ENCODE peak calls at places on chromosomes 3 and 15, in seven cellular contexts. N, I, J, K, S, O and E are unnamed samples.

GRCh38 chr3:165210132-165210531 is 13.9 kb upstream of the SLITRK3 start:
- DNase-seq in N (no peak), I (no peak), J (no peak), K (no peak), S (no peak), O (no peak), E (no peak)

GRCh38 chr3:18355819-18356218 is 69.3 kb downstream of the SATB1 start:
- DNase-seq in N (no peak), I (no peak), J (no peak), K (no peak), S (no peak), O (no peak), E (no peak)

GRCh38 chr3:160331127-160331937 is 67.7 kb downstream of the IFT80 start:
- DNase-seq in N (peak; percentile 88), I (no peak), J (no peak), K (peak; percentile 92), S (no peak), O (no peak), E (no peak)

GRCh38 chr3:155362808-155363689 is 69.6 kb upstream of the STRIT1 start:
- DNase-seq in N (peak; percentile 51), I (no peak), J (no peak), K (no peak), S (no peak), O (no peak), E (no peak)

GRCh38 chr3:133192363-133192945 is 154.3 kb downstream of the TMEM108 start:
- DNase-seq in N (peak; percentile 16), I (no peak), J (no peak), K (no peak), S (no peak), O (no peak), E (no peak)

GRCh38 chr15:93042211-93042610 is 46.8 kb downstream of the RGMA start:
- DNase-seq in N (no peak), I (no peak), J (no peak), K (no peak), S (no peak), O (no peak), E (no peak)

GRCh38 chr15:72203507-72203837 is 5.9 kb upstream of the GRAMD2A start:
- DNase-seq in N (peak; percentile 88), I (no peak), J (no peak), K (peak; percentile 77), S (no peak), O (no peak), E (no peak)

GRCh38 chr3:143755978-143756377 is 92.3 kb downstream of the SLC9A9 start:
- DNase-seq in N (no peak), I (no peak), J (no peak), K (no peak), S (no peak), O (no peak), E (peak; percentile 26)

GRCh38 chr15:55999635-56000034 is 6.2 kb upstream of the NEDD4 start:
- DNase-seq in N (no peak), I (no peak), J (no peak), K (peak; percentile 27), S (no peak), O (no peak), E (no peak)

GRCh38 chr3:155963557-155963956 is 93.1 kb downstream of the GMPS start:
- DNase-seq in N (peak; percentile 72), I (no peak), J (no peak), K (peak; percentile 66), S (no peak), O (no peak), E (no peak)

GRCh38 chr15:89338036-89338435 is 3.4 kb upstream of the POLG start:
- DNase-seq in N (no peak), I (no peak), J (no peak), K (no peak), S (no peak), O (no peak), E (no peak)

GRCh38 chr15:55802600-55803376 is 59.8 kb upstream of the PRTG start:
- DNase-seq in N (no peak), I (no peak), J (no peak), K (no peak), S (no peak), O (no peak), E (no peak)

GRCh38 chr3:44584646-44585501 is at the start of gene ZNF660:
- DNase-seq in N (peak; percentile 83), I (no peak), J (no peak), K (peak; percentile 83), S (no peak), O (peak; percentile 72), E (peak; percentile 75)

GRCh38 chr3:106590259-106590658 is 721.4 kb upstream of the CBLB start:
- DNase-seq in N (no peak), I (no peak), J (no peak), K (peak; percentile 39), S (no peak), O (no peak), E (no peak)

GRCh38 chr3:118504906-118505305 is 529.7 kb downstream of the IGSF11 start:
- DNase-seq in N (no peak), I (no peak), J (no peak), K (no peak), S (no peak), O (no peak), E (no peak)

GRCh38 chr15:95884276-95884675 is 446.2 kb upstream of the NR2F2 start:
- DNase-seq in N (peak; percentile 14), I (no peak), J (no peak), K (no peak), S (no peak), O (no peak), E (no peak)

GRCh38 chr3:50130436-50130835 is 24.7 kb upstream of the SEMA3F start:
- DNase-seq in N (no peak), I (no peak), J (no peak), K (no peak), S (no peak), O (no peak), E (no peak)

GRCh38 chr3:29527251-29527650 is 246.4 kb downstream of the RBMS3 start:
- DNase-seq in N (peak; percentile 11), I (no peak), J (no peak), K (no peak), S (no peak), O (no peak), E (no peak)